ENCODE peak calls at places on chromosomes 6 and 20, in five cellular contexts. One of them, this sample, is unnamed.

GRCh38 chr20:10319855-10320254 is 101.2 kb downstream of the SNAP25 start:
- ATAC-seq in activated T-cell treated with anti-CD3 and anti-CD28 coated beads, Interleukin-2, amount 50 U/mL, for 72 hours: no peak
- ATAC-seq in heart right ventricle: no peak
- ATAC-seq in right cardiac atrium: no peak
- ATAC-seq in Right ventricle myocardium superior: no peak
- ATAC-seq in this sample: no peak

GRCh38 chr6:53496797-53497196 is 48.1 kb downstream of the GCLC start:
- ATAC-seq in activated T-cell treated with anti-CD3 and anti-CD28 coated beads, Interleukin-2, amount 50 U/mL, for 72 hours: no peak
- ATAC-seq in heart right ventricle: no peak
- ATAC-seq in right cardiac atrium: no peak
- ATAC-seq in Right ventricle myocardium superior: no peak
- ATAC-seq in this sample: peak; percentile 86

GRCh38 chr6:36098920-36099647 is 31.2 kb upstream of the MAPK13 start:
- ATAC-seq in activated T-cell treated with anti-CD3 and anti-CD28 coated beads, Interleukin-2, amount 50 U/mL, for 72 hours: no peak
- ATAC-seq in heart right ventricle: peak; percentile 61
- ATAC-seq in right cardiac atrium: peak; percentile 62
- ATAC-seq in Right ventricle myocardium superior: peak; percentile 68
- ATAC-seq in this sample: no peak

GRCh38 chr20:1618479-1618878 is 1.3 kb downstream of the SIRPB1 start:
- ATAC-seq in activated T-cell treated with anti-CD3 and anti-CD28 coated beads, Interleukin-2, amount 50 U/mL, for 72 hours: no peak
- ATAC-seq in heart right ventricle: no peak
- ATAC-seq in right cardiac atrium: no peak
- ATAC-seq in Right ventricle myocardium superior: no peak
- ATAC-seq in this sample: no peak

GRCh38 chr6:122458087-122458486 is 13.5 kb downstream of the SERINC1 start:
- ATAC-seq in activated T-cell treated with anti-CD3 and anti-CD28 coated beads, Interleukin-2, amount 50 U/mL, for 72 hours: no peak
- ATAC-seq in heart right ventricle: no peak
- ATAC-seq in right cardiac atrium: no peak
- ATAC-seq in Right ventricle myocardium superior: no peak
- ATAC-seq in this sample: no peak

GRCh38 chr6:35521235-35521634 is 8.5 kb upstream of the TULP1 start:
- ATAC-seq in activated T-cell treated with anti-CD3 and anti-CD28 coated beads, Interleukin-2, amount 50 U/mL, for 72 hours: no peak
- ATAC-seq in heart right ventricle: no peak
- ATAC-seq in right cardiac atrium: no peak
- ATAC-seq in Right ventricle myocardium superior: no peak
- ATAC-seq in this sample: no peak

GRCh38 chr6:71588490-71588889 is 297.9 kb upstream of the RIMS1 start:
- ATAC-seq in activated T-cell treated with anti-CD3 and anti-CD28 coated beads, Interleukin-2, amount 50 U/mL, for 72 hours: no peak
- ATAC-seq in heart right ventricle: no peak
- ATAC-seq in right cardiac atrium: no peak
- ATAC-seq in Right ventricle myocardium superior: no peak
- ATAC-seq in this sample: no peak

GRCh38 chr6:36979343-36979742 is 6.7 kb downstream of the MTCH1 start:
- ATAC-seq in activated T-cell treated with anti-CD3 and anti-CD28 coated beads, Interleukin-2, amount 50 U/mL, for 72 hours: peak; percentile 54
- ATAC-seq in heart right ventricle: peak; percentile 76
- ATAC-seq in right cardiac atrium: peak; percentile 61
- ATAC-seq in Right ventricle myocardium superior: peak; percentile 77
- ATAC-seq in this sample: peak; percentile 63

GRCh38 chr20:63848003-63848911 is 13.0 kb upstream of the ABHD16B start:
- ATAC-seq in activated T-cell treated with anti-CD3 and anti-CD28 coated beads, Interleukin-2, amount 50 U/mL, for 72 hours: no peak
- ATAC-seq in heart right ventricle: peak; percentile 62
- ATAC-seq in right cardiac atrium: peak; percentile 31
- ATAC-seq in Right ventricle myocardium superior: peak; percentile 7
- ATAC-seq in this sample: peak; percentile 26

GRCh38 chr20:63547484-63548480 is at the start of gene SRMS:
- ATAC-seq in activated T-cell treated with anti-CD3 and anti-CD28 coated beads, Interleukin-2, amount 50 U/mL, for 72 hours: no peak
- ATAC-seq in heart right ventricle: no peak
- ATAC-seq in right cardiac atrium: no peak
- ATAC-seq in Right ventricle myocardium superior: no peak
- ATAC-seq in this sample: no peak

This sample was measured in gastroesophageal sphincter.